ENCODE peak calls at places on chromosome 1, in eight cellular contexts. One of them, this sample, is unnamed.

GRCh38 chr1:20719871-20720620 is 2.2 kb upstream of the KIF17 start:
- DNase-seq in SK-N-SH: peak
- DNase-seq in tibial nerve: no peak
- DNase-seq in suprapubic skin: peak
- DNase-seq in sigmoid colon: peak
- DNase-seq in A549: no peak
- DNase-seq in stomach: no peak
- DNase-seq in transverse colon: peak
- DNase-seq in this sample: no peak

GRCh38 chr1:205599667-205600042 is 32.2 kb downstream of the ELK4 start:
- DNase-seq in sigmoid colon: peak
- DNase-seq in A549: no peak
- DNase-seq in suprapubic skin: no peak
- DNase-seq in stomach: no peak
- DNase-seq in transverse colon: no peak
- DNase-seq in SK-N-SH: no peak
- DNase-seq in tibial nerve: no peak
- DNase-seq in this sample: no peak

GRCh38 chr1:223856386-223856785 is 10.6 kb upstream of the TP53BP2 start:
- DNase-seq in A549: no peak
- DNase-seq in transverse colon: no peak
- DNase-seq in tibial nerve: no peak
- DNase-seq in suprapubic skin: no peak
- DNase-seq in stomach: no peak
- DNase-seq in SK-N-SH: no peak
- DNase-seq in sigmoid colon: no peak
- DNase-seq in this sample: no peak

GRCh38 chr1:61056674-61057439 is 25.5 kb upstream of the NFIA start:
- DNase-seq in sigmoid colon: peak
- DNase-seq in tibial nerve: peak
- DNase-seq in A549: peak
- DNase-seq in suprapubic skin: no peak
- DNase-seq in transverse colon: peak
- DNase-seq in stomach: peak
- DNase-seq in SK-N-SH: peak
- DNase-seq in this sample: peak

GRCh38 chr1:234067584-234067983 is 163.1 kb downstream of the SLC35F3 start:
- DNase-seq in transverse colon: no peak
- DNase-seq in SK-N-SH: no peak
- DNase-seq in suprapubic skin: no peak
- DNase-seq in stomach: no peak
- DNase-seq in A549: no peak
- DNase-seq in tibial nerve: no peak
- DNase-seq in sigmoid colon: no peak
- DNase-seq in this sample: no peak

GRCh38 chr1:220498188-220498587 is 29.7 kb upstream of the MARK1 start:
- DNase-seq in stomach: no peak
- DNase-seq in suprapubic skin: no peak
- DNase-seq in SK-N-SH: no peak
- DNase-seq in A549: no peak
- DNase-seq in transverse colon: no peak
- DNase-seq in sigmoid colon: no peak
- DNase-seq in tibial nerve: no peak
- DNase-seq in this sample: no peak

GRCh38 chr1:177181631-177182291 is 11.0 kb downstream of the BRINP2 start:
- DNase-seq in stomach: peak
- DNase-seq in tibial nerve: peak
- DNase-seq in A549: peak
- DNase-seq in SK-N-SH: peak
- DNase-seq in transverse colon: peak
- DNase-seq in suprapubic skin: no peak
- DNase-seq in sigmoid colon: peak
- DNase-seq in this sample: peak

GRCh38 chr1:94160811-94161210 is 39.9 kb upstream of the ABCA4 start:
- DNase-seq in A549: peak
- DNase-seq in tibial nerve: no peak
- DNase-seq in SK-N-SH: no peak
- DNase-seq in transverse colon: no peak
- DNase-seq in suprapubic skin: no peak
- DNase-seq in sigmoid colon: no peak
- DNase-seq in stomach: no peak
- DNase-seq in this sample: no peak

GRCh38 chr1:91844862-91845528 is 41.0 kb downstream of the TGFBR3 start:
- DNase-seq in stomach: peak
- DNase-seq in SK-N-SH: no peak
- DNase-seq in A549: peak
- DNase-seq in tibial nerve: peak
- DNase-seq in sigmoid colon: peak
- DNase-seq in transverse colon: no peak
- DNase-seq in suprapubic skin: no peak
- DNase-seq in this sample: peak

GRCh38 chr1:92934395-92935378 is 26.6 kb downstream of the DIPK1A start:
- DNase-seq in SK-N-SH: peak
- DNase-seq in A549: no peak
- DNase-seq in tibial nerve: no peak
- DNase-seq in transverse colon: peak
- DNase-seq in stomach: peak
- DNase-seq in sigmoid colon: no peak
- DNase-seq in suprapubic skin: no peak
- DNase-seq in this sample: no peak

GRCh38 chr1:16386454-16387113 is 19.5 kb downstream of the SZRD1 start:
- DNase-seq in suprapubic skin: no peak
- DNase-seq in A549: peak
- DNase-seq in SK-N-SH: peak
- DNase-seq in stomach: no peak
- DNase-seq in transverse colon: no peak
- DNase-seq in sigmoid colon: peak
- DNase-seq in tibial nerve: no peak
- DNase-seq in this sample: no peak

GRCh38 chr1:171801395-171801990 is 20.0 kb downstream of the METTL13 start:
- DNase-seq in suprapubic skin: no peak
- DNase-seq in A549: peak
- DNase-seq in transverse colon: no peak
- DNase-seq in tibial nerve: no peak
- DNase-seq in stomach: no peak
- DNase-seq in sigmoid colon: no peak
- DNase-seq in SK-N-SH: peak
- DNase-seq in this sample: no peak

GRCh38 chr1:16181887-16182719 is 26.2 kb upstream of the EPHA2 start:
- DNase-seq in tibial nerve: peak
- DNase-seq in SK-N-SH: no peak
- DNase-seq in sigmoid colon: peak
- DNase-seq in suprapubic skin: peak
- DNase-seq in A549: peak
- DNase-seq in transverse colon: peak
- DNase-seq in stomach: peak
- DNase-seq in this sample: peak

GRCh38 chr1:71869326-71869725 is 413.0 kb downstream of the NEGR1 start:
- DNase-seq in SK-N-SH: no peak
- DNase-seq in tibial nerve: no peak
- DNase-seq in A549: no peak
- DNase-seq in sigmoid colon: no peak
- DNase-seq in stomach: no peak
- DNase-seq in suprapubic skin: no peak
- DNase-seq in transverse colon: no peak
- DNase-seq in this sample: no peak

GRCh38 chr1:169103443-169103842 is 3.0 kb upstream of the ATP1B1 start:
- DNase-seq in stomach: peak
- DNase-seq in SK-N-SH: no peak
- DNase-seq in sigmoid colon: no peak
- DNase-seq in A549: no peak
- DNase-seq in suprapubic skin: no peak
- DNase-seq in tibial nerve: no peak
- DNase-seq in transverse colon: peak
- DNase-seq in this sample: no peak

GRCh38 chr1:235122348-235122747 is 6.3 kb downstream of the TOMM20 start:
- DNase-seq in tibial nerve: no peak
- DNase-seq in A549: no peak
- DNase-seq in sigmoid colon: no peak
- DNase-seq in transverse colon: no peak
- DNase-seq in stomach: no peak
- DNase-seq in SK-N-SH: no peak
- DNase-seq in suprapubic skin: no peak
- DNase-seq in this sample: no peak

GRCh38 chr1:43611950-43612349 is 38.0 kb upstream of the KDM4A start:
- DNase-seq in sigmoid colon: no peak
- DNase-seq in SK-N-SH: no peak
- DNase-seq in A549: no peak
- DNase-seq in tibial nerve: no peak
- DNase-seq in suprapubic skin: no peak
- DNase-seq in transverse colon: no peak
- DNase-seq in stomach: no peak
- DNase-seq in this sample: no peak
- TF ChIP-seq EP300 in sigmoid colon: no peak
- TF ChIP-seq EP300 in SK-N-SH: no peak
- TF ChIP-seq EP300 in A549: no peak
- TF ChIP-seq EP300 in tibial nerve: no peak
- TF ChIP-seq EP300 in suprapubic skin: no peak
- TF ChIP-seq EP300 in transverse colon: no peak
- TF ChIP-seq EP300 in stomach: no peak
- TF ChIP-seq EP300 in this sample: no peak

GRCh38 chr1:66563094-66563800 is 29.3 kb downstream of the SGIP1 start:
- DNase-seq in suprapubic skin: no peak
- DNase-seq in transverse colon: peak
- DNase-seq in sigmoid colon: peak
- DNase-seq in stomach: no peak
- DNase-seq in tibial nerve: no peak
- DNase-seq in SK-N-SH: no peak
- DNase-seq in A549: peak
- DNase-seq in this sample: peak
- H3K4me3 ChIP-seq in suprapubic skin: no peak
- H3K4me3 ChIP-seq in transverse colon: no peak
- H3K4me3 ChIP-seq in sigmoid colon: no peak
- H3K4me3 ChIP-seq in stomach: no peak
- H3K4me3 ChIP-seq in tibial nerve: no peak
- H3K4me3 ChIP-seq in SK-N-SH: no peak
- H3K4me3 ChIP-seq in A549: no peak
- H3K4me3 ChIP-seq in this sample: peak

GRCh38 chr1:214255509-214255908 is 25.4 kb upstream of the SMYD2 start:
- DNase-seq in sigmoid colon: no peak
- DNase-seq in stomach: no peak
- DNase-seq in suprapubic skin: no peak
- DNase-seq in tibial nerve: no peak
- DNase-seq in transverse colon: no peak
- DNase-seq in A549: no peak
- DNase-seq in SK-N-SH: no peak
- DNase-seq in this sample: no peak
- H3K27ac ChIP-seq in sigmoid colon: no peak
- H3K27ac ChIP-seq in stomach: no peak
- H3K27ac ChIP-seq in suprapubic skin: no peak
- H3K27ac ChIP-seq in tibial nerve: no peak
- H3K27ac ChIP-seq in transverse colon: no peak
- H3K27ac ChIP-seq in A549: no peak
- H3K27ac ChIP-seq in SK-N-SH: no peak
- H3K27ac ChIP-seq in this sample: no peak

DNA sequence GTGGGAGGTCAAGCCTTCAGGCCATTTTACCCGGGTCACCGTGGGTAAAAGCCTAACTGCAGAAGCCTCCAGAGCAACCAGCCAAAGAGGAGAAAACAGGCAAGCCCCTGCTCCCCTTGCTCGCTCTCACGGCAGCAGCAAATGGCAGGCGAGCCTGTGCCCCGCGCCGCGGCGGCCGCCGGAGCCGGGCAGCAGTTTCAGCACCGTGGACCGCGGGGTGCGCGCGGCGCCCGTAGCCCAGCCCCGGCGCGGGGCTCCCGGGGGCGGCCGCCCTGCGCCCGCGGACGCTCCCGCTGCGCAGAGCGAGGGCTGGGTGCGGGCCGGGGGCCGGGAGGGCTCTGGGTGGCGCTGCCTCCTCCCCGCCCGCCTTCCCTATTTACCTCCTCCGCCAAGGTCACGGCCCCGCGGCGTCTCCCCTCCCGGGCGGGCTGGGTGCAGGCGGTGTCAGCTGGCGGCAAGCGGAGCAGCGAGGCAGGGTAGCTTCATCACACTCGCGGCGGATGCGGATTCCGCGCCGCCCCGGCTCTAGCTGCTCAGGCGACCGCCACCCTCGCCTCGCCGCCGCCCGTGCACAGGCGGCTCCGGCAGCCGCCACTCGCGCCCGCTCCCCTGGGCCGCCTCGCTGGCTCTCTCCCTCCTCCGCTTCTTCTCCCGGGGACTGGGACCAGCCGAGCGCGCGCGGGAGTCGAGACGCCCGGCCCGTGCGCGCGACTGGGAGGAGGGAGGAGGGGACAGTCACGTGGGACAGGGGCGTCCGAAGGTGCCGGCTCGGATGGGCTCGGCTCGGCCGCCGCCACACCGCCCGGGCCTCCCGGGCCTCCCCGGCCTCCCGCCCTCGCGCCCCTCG is at the start of gene RGS7:
- DNase-seq in SK-N-SH: peak
- DNase-seq in transverse colon: peak
- DNase-seq in sigmoid colon: peak
- DNase-seq in stomach: peak
- DNase-seq in A549: peak
- DNase-seq in tibial nerve: no peak
- DNase-seq in suprapubic skin: no peak
- DNase-seq in this sample: peak
- TF ChIP-seq EP300 in SK-N-SH: no peak
- TF ChIP-seq EP300 in transverse colon: no peak
- TF ChIP-seq EP300 in sigmoid colon: no peak
- TF ChIP-seq EP300 in stomach: no peak
- TF ChIP-seq EP300 in A549: no peak
- TF ChIP-seq EP300 in tibial nerve: no peak
- TF ChIP-seq EP300 in suprapubic skin: no peak
- TF ChIP-seq EP300 in this sample: no peak

DNA sequence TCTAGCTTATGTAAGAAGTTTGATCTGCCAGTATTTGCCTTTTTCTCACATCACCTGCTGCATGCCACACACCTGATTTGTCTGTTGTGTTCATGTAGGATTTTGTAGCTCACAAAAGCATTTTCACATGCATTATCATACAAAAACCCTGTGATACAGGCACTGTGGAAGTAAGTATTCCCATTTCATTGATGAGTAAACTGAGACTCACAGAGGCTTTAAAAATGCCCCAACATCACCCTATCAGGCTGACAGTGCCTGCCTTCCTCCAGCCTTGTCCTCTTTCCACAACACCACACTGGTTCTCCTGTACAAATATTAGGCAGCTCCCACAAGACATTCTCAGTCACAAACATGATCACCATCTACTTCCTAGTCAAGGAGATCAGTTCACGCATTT is 85.9 kb upstream of the UBE2U start:
- DNase-seq in stomach: no peak
- DNase-seq in transverse colon: no peak
- DNase-seq in suprapubic skin: no peak
- DNase-seq in sigmoid colon: no peak
- DNase-seq in A549: no peak
- DNase-seq in tibial nerve: no peak
- DNase-seq in SK-N-SH: no peak
- DNase-seq in this sample: no peak
- H3K4me3 ChIP-seq in stomach: no peak
- H3K4me3 ChIP-seq in transverse colon: no peak
- H3K4me3 ChIP-seq in suprapubic skin: no peak
- H3K4me3 ChIP-seq in sigmoid colon: no peak
- H3K4me3 ChIP-seq in A549: no peak
- H3K4me3 ChIP-seq in tibial nerve: no peak
- H3K4me3 ChIP-seq in SK-N-SH: no peak
- H3K4me3 ChIP-seq in this sample: no peak

This sample was measured in ovary.